ENCODE peak calls at places on chromosomes 7 and 10, in six cellular contexts. F is NCI-H187; O is AG04449; J is CD4-positive, alpha-beta memory T cell; D is A673; X is amniotic epithelial cell. V is an unnamed sample.

GRCh38 chr10:14247650-14248258 is 83.0 kb downstream of the FRMD4A start:
- DNase-seq in J (no peak), D (peak; percentile 56), X (no peak), O (no peak), F (no peak), V (no peak)

GRCh38 chr10:775245-776075 is 86.0 kb upstream of the DIP2C start:
- DNase-seq in F (no peak), J (no peak), X (peak; percentile 33), D (peak; percentile 62), O (no peak), V (peak; percentile 42)

GRCh38 chr7:20449146-20449648 is 118.5 kb downstream of the ITGB8 start:
- DNase-seq in D (no peak), X (no peak), F (no peak), O (no peak), J (no peak), V (no peak)

GRCh38 chr7:127940365-127941160 is 90.7 kb downstream of the LRRC4 start:
- DNase-seq in O (no peak), F (no peak), J (no peak), D (no peak), X (peak; percentile 23), V (no peak)

GRCh38 chr10:132886211-132887099 is 55.9 kb downstream of the CFAP46 start:
- DNase-seq in X (no peak), J (no peak), D (no peak), O (no peak), F (no peak), V (peak; percentile 42)

GRCh38 chr7:97418312-97418711 is 300.8 kb downstream of the SDHAF3 start:
- DNase-seq in O (no peak), D (peak; percentile 34), X (no peak), J (no peak), F (no peak), V (no peak)

GRCh38 chr7:138616085-138616484 is 85.1 kb downstream of the SVOPL start:
- DNase-seq in D (no peak), J (no peak), X (no peak), O (no peak), F (no peak), V (no peak)

GRCh38 chr7:43697690-43698089 is 31.6 kb downstream of the COA1 start:
- DNase-seq in X (peak; percentile 21), F (no peak), J (no peak), O (no peak), D (no peak), V (no peak)

GRCh38 chr10:103197177-103197576 is 4.1 kb upstream of the NT5C2 start:
- DNase-seq in J (no peak), D (no peak), F (no peak), O (no peak), X (peak; percentile 84), V (peak; percentile 59)

GRCh38 chr10:132448248-132448731 is 51.3 kb downstream of the PWWP2B start:
- DNase-seq in F (no peak), X (peak; percentile 67), J (peak; percentile 48), O (no peak), D (peak; percentile 41), V (peak; percentile 93)

GRCh38 chr10:77925795-77926565 is 575 bp downstream of the DLG5 start:
- DNase-seq in D (peak; percentile 42), J (no peak), X (peak; percentile 29), F (no peak), O (no peak), V (peak; percentile 72)

GRCh38 chr10:5524721-5525531 is at the start of gene CALML3:
- DNase-seq in F (no peak), J (no peak), X (no peak), D (no peak), O (no peak), V (no peak)

V was measured in lower lobe of right lung.